ENCODE peak calls at places on chromosomes 7 and 10, in seven cellular contexts. One of them, this sample, is unnamed.

GRCh38 chr10:75097666-75098285 is 13.7 kb upstream of the SAMD8 start:
- DNase-seq in NCI-H460: no peak
- DNase-seq in stomach: no peak
- DNase-seq in small intestine: no peak
- DNase-seq in AG04450: no peak
- DNase-seq in right cardiac atrium: no peak
- DNase-seq in thoracic aorta: no peak
- DNase-seq in this sample: no peak

GRCh38 chr10:96017227-96017687 is 26.1 kb upstream of the CCNJ start:
- DNase-seq in stomach: no peak
- DNase-seq in small intestine: peak; percentile 87
- DNase-seq in NCI-H460: peak; percentile 65
- DNase-seq in AG04450: peak; percentile 23
- DNase-seq in thoracic aorta: no peak
- DNase-seq in right cardiac atrium: no peak
- DNase-seq in this sample: peak; percentile 12

GRCh38 chr10:93071177-93071472 is 2.6 kb upstream of the CYP26A1 start:
- DNase-seq in stomach: no peak
- DNase-seq in NCI-H460: no peak
- DNase-seq in AG04450: no peak
- DNase-seq in small intestine: no peak
- DNase-seq in right cardiac atrium: no peak
- DNase-seq in thoracic aorta: no peak
- DNase-seq in this sample: no peak

GRCh38 chr10:22761569-22762220 is 47.3 kb upstream of the PIP4K2A start:
- DNase-seq in thoracic aorta: no peak
- DNase-seq in stomach: no peak
- DNase-seq in small intestine: no peak
- DNase-seq in right cardiac atrium: no peak
- DNase-seq in NCI-H460: no peak
- DNase-seq in AG04450: no peak
- DNase-seq in this sample: no peak

GRCh38 chr10:14146501-14146900 is 184.2 kb downstream of the FRMD4A start:
- DNase-seq in small intestine: no peak
- DNase-seq in right cardiac atrium: no peak
- DNase-seq in NCI-H460: no peak
- DNase-seq in thoracic aorta: no peak
- DNase-seq in AG04450: peak; percentile 18
- DNase-seq in stomach: no peak
- DNase-seq in this sample: no peak

GRCh38 chr10:80207768-80208385 is 2.5 kb upstream of the ANXA11 start:
- DNase-seq in right cardiac atrium: peak; percentile 66
- DNase-seq in thoracic aorta: no peak
- DNase-seq in AG04450: no peak
- DNase-seq in small intestine: no peak
- DNase-seq in stomach: no peak
- DNase-seq in NCI-H460: no peak
- DNase-seq in this sample: no peak

GRCh38 chr7:116200963-116201362 is 9.4 kb upstream of the TES start:
- DNase-seq in thoracic aorta: no peak
- DNase-seq in NCI-H460: no peak
- DNase-seq in small intestine: no peak
- DNase-seq in AG04450: no peak
- DNase-seq in stomach: no peak
- DNase-seq in right cardiac atrium: no peak
- DNase-seq in this sample: no peak

GRCh38 chr7:35736725-35737124 is 41.8 kb upstream of the HERPUD2 start:
- DNase-seq in stomach: no peak
- DNase-seq in small intestine: no peak
- DNase-seq in NCI-H460: no peak
- DNase-seq in right cardiac atrium: no peak
- DNase-seq in AG04450: no peak
- DNase-seq in thoracic aorta: no peak
- DNase-seq in this sample: no peak

GRCh38 chr7:150948791-150949251 is 29.3 kb downstream of the KCNH2 start:
- DNase-seq in AG04450: no peak
- DNase-seq in stomach: no peak
- DNase-seq in thoracic aorta: no peak
- DNase-seq in right cardiac atrium: no peak
- DNase-seq in small intestine: no peak
- DNase-seq in NCI-H460: no peak
- DNase-seq in this sample: peak; percentile 13

GRCh38 chr10:29039091-29039490 is 249.8 kb upstream of the LYZL1 start:
- DNase-seq in NCI-H460: no peak
- DNase-seq in right cardiac atrium: no peak
- DNase-seq in stomach: no peak
- DNase-seq in thoracic aorta: no peak
- DNase-seq in AG04450: no peak
- DNase-seq in small intestine: no peak
- DNase-seq in this sample: no peak

GRCh38 chr7:146090023-146090645 is 26.5 kb upstream of the CNTNAP2 start:
- DNase-seq in small intestine: peak; percentile 20
- DNase-seq in right cardiac atrium: no peak
- DNase-seq in NCI-H460: peak; percentile 28
- DNase-seq in AG04450: no peak
- DNase-seq in thoracic aorta: no peak
- DNase-seq in stomach: no peak
- DNase-seq in this sample: no peak

GRCh38 chr10:6958254-6958653 is 378.2 kb upstream of the PRKCQ start:
- DNase-seq in AG04450: no peak
- DNase-seq in NCI-H460: no peak
- DNase-seq in thoracic aorta: no peak
- DNase-seq in right cardiac atrium: no peak
- DNase-seq in stomach: no peak
- DNase-seq in small intestine: no peak
- DNase-seq in this sample: no peak

GRCh38 chr7:142539901-142540300 is 209.4 kb upstream of the PRSS1 start:
- DNase-seq in small intestine: no peak
- DNase-seq in AG04450: peak; percentile 33
- DNase-seq in thoracic aorta: no peak
- DNase-seq in right cardiac atrium: no peak
- DNase-seq in stomach: no peak
- DNase-seq in NCI-H460: no peak
- DNase-seq in this sample: no peak

GRCh38 chr10:121152033-121152432 is 300.9 kb downstream of the WDR11 start:
- DNase-seq in NCI-H460: no peak
- DNase-seq in thoracic aorta: no peak
- DNase-seq in right cardiac atrium: no peak
- DNase-seq in small intestine: no peak
- DNase-seq in AG04450: no peak
- DNase-seq in stomach: no peak
- DNase-seq in this sample: no peak